ENCODE peak calls at places on chromosome 10, in four cellular contexts. G is IMR-90, Y is neuronal stem cell, W is H1. O is an unnamed sample.

GRCh38 chr10:114663631-114664030 is 5.6 kb upstream of the ABLIM1 start:
- DNase-seq in G (no peak), Y (no peak), W (no peak), O (peak; percentile 39)

GRCh38 chr10:598415-599170 is 90.9 kb downstream of the DIP2C start:
- DNase-seq in W (no peak), Y (no peak), G (peak; percentile 98), O (peak; percentile 46)

GRCh38 chr10:26464632-26465280 is 26.6 kb downstream of the APBB1IP start:
- DNase-seq in Y (no peak), G (no peak), W (no peak), O (no peak)

GRCh38 chr10:132728321-132728720 is 57.6 kb downstream of the NKX6-2 start:
- DNase-seq in G (no peak), W (no peak), Y (no peak), O (no peak)

GRCh38 chr10:94521276-94522250 is 24.0 kb upstream of the HELLS start:
- DNase-seq in W (no peak), G (no peak), Y (no peak), O (no peak)

GRCh38 chr10:47104786-47105385 is 193.7 kb downstream of the PTPN20 start:
- DNase-seq in G (peak; percentile 3), W (peak; percentile 6), Y (no peak), O (no peak)

GRCh38 chr10:113213041-113213440 is 263.0 kb downstream of the TCF7L2 start:
- DNase-seq in W (no peak), Y (no peak), G (no peak), O (no peak)

GRCh38 chr10:93954726-93955363 is 38.9 kb upstream of the PLCE1 start:
- DNase-seq in Y (no peak), W (no peak), G (peak; percentile 78), O (no peak)

GRCh38 chr10:77001186-77001585 is 636.4 kb downstream of the KCNMA1 start:
- DNase-seq in Y (no peak), W (no peak), G (no peak), O (no peak)

GRCh38 chr10:84634636-84635035 is 306.2 kb downstream of the CCSER2 start:
- DNase-seq in W (no peak), G (no peak), Y (no peak), O (no peak)

GRCh38 chr10:63539994-63540393 is 18.8 kb downstream of the REEP3 start:
- DNase-seq in Y (no peak), G (no peak), W (no peak), O (no peak)

GRCh38 chr10:76301950-76302349 is 870.5 kb downstream of the LRMDA start:
- DNase-seq in W (no peak), G (no peak), Y (no peak), O (no peak)

GRCh38 chr10:43953672-43954071 is 305.0 kb upstream of the ZNF32 start:
- DNase-seq in Y (no peak), W (no peak), G (no peak), O (no peak)

GRCh38 chr10:22534849-22535604 is 179.4 kb downstream of the PIP4K2A start:
- DNase-seq in W (no peak), G (peak; percentile 57), Y (no peak), O (no peak)

GRCh38 chr10:99431190-99431549 is 746 bp upstream of the GOT1 start:
- DNase-seq in Y (no peak), W (no peak), G (peak; percentile 41), O (peak; percentile 50)

GRCh38 chr10:127952918-127953317 is 46.0 kb downstream of the PTPRE start:
- DNase-seq in W (no peak), Y (no peak), G (no peak), O (no peak)

GRCh38 chr10:86258940-86259339 is 107.7 kb downstream of the GRID1 start:
- DNase-seq in G (no peak), W (peak; percentile 24), Y (no peak), O (peak; percentile 27)

GRCh38 chr10:85638797-85639196 is 727.8 kb downstream of the GRID1 start:
- DNase-seq in W (no peak), Y (no peak), G (no peak), O (no peak)

GRCh38 chr10:7035111-7035761 is 375.6 kb downstream of the SFMBT2 start:
- DNase-seq in G (no peak), W (no peak), Y (no peak), O (no peak)

GRCh38 chr10:87866575-87866974 is 3.1 kb downstream of the PTEN start:
- DNase-seq in G (no peak), W (no peak), Y (no peak), O (no peak)

GRCh38 chr10:1406976-1407945 is 330.1 kb downstream of the ADARB2 start:
- DNase-seq in Y (no peak), G (no peak), W (no peak), O (no peak)

GRCh38 chr10:51950371-51950995 is 251.1 kb upstream of the CSTF2T start:
- DNase-seq in G (no peak), W (no peak), Y (no peak), O (no peak)

GRCh38 chr10:18438356-18439126 is 212.8 kb downstream of the NSUN6 start:
- DNase-seq in W (no peak), Y (no peak), G (no peak), O (no peak)
- H3K23ac ChIP-seq in W (no peak overlapping the region), Y (no peak overlapping the region), G (no peak overlapping the region), O (no peak overlapping the region)

DNA sequence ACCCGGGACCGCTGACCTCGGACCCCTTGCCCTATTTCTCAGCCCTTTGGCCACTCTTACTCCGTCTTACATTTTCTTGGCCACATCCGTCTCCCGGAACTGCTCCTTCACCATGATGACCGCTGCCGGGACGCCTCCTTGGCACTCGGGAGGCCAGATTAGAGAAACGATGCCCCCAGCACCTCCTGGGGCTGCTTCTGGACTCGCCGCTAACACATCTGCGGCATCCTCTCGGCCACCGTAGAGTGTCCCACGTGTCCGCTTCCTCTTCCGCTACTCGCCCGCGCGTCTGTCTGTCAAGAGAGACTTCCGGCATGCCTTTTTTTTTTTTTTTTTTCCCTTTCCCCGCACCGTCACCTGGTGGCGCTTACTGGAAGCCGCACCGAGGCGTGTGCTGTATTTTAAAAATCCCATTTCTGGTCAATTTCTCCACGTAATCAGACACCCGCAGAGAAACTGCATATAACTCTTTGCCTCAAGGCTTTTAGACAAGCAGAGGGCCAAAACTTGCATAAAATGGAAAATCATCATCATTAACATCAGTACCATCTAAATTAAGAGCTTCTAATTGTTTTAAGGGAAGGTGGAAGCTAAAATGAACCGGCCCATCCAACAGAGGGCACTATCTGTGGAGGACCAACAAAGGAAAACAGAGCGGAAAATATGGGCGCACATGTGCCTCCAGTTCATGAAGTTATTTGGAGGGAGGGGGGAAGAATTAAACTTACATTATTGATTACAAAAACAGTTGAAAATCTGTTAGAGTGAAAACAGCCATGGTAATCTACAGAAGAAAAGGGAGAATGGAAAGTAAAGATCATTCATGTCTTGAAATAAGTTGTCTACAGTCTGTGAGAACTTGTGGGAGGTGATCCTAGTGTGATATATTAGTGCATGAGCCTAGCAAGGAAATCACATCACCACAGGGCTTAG is at the start of gene POLR3A:
- DNase-seq in G (peak; percentile 99), W (peak; percentile 91), Y (peak; percentile 90), O (peak; percentile 96)
- H4K91ac ChIP-seq in G (peak within 1 kb of the TSS; percentile 87), W (peak within 1 kb of the TSS; percentile 79), Y (no peak within 1 kb of the TSS), O (no peak within 1 kb of the TSS)

DNA sequence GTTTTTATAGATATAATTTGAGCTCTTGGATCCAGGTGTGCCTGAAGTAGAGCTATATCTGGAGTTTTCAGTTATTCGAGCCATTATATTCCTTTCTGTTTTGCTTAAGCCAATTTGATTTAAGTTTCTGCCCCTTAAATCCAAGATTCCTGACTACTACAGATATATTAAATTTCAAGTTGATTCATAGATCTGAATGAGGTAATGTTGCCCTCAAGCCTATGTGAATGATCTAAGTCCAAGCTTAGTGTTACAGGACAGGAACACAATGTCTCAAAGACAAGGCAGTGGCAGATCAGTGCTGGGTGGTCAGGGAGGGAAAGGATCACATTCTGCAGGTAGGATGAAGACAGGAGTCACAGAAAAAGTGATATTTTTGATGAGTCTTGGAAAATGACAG is 75.7 kb upstream of the CTBP2 start:
- DNase-seq in Y (no peak), G (no peak), W (no peak), O (no peak)
- H3K23ac ChIP-seq in Y (no peak overlapping the region), G (no peak overlapping the region), W (no peak overlapping the region), O (no peak overlapping the region)

GRCh38 chr10:4351723-4352565 is 474.1 kb upstream of the AKR1E2 start:
- DNase-seq in G (peak; percentile 43), W (no peak), Y (no peak), O (no peak)

GRCh38 chr10:4354382-4354812 is 471.6 kb upstream of the AKR1E2 start:
- DNase-seq in G (peak; percentile 36), W (no peak), Y (no peak), O (no peak)

GRCh38 chr10:4353964-4354363 is 472.0 kb upstream of the AKR1E2 start:
- DNase-seq in G (peak; percentile 72), Y (no peak), W (no peak), O (no peak)

GRCh38 chr10:4353059-4353655 is 472.9 kb upstream of the AKR1E2 start:
- DNase-seq in W (no peak), G (peak; percentile 72), Y (no peak), O (no peak)

DNA sequence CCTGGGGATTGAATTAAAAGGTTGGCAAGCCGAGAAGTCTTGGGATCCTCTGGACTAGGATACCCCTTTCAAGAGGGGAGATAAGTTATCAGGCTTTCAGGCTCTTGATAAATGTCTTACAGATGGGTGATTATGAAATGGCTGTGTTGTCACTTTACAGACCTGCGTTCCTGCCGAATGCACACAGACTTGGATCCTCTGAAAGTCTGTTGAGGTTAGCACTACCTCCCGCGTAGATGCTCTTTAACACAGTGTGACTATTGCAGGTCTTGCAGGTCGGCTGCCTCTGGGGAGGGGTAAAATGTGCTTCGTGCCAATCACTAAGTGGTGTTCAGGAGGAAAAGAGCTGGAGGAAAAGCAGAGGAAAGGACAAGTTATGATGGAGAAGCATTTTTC is 473.4 kb upstream of the AKR1E2 start:
- DNase-seq in Y (no peak), W (no peak), G (no peak), O (no peak)
- H4K91ac ChIP-seq in Y (no peak overlapping the region), W (no peak overlapping the region), G (peak overlapping the region; percentile 55), O (no peak overlapping the region)

DNA sequence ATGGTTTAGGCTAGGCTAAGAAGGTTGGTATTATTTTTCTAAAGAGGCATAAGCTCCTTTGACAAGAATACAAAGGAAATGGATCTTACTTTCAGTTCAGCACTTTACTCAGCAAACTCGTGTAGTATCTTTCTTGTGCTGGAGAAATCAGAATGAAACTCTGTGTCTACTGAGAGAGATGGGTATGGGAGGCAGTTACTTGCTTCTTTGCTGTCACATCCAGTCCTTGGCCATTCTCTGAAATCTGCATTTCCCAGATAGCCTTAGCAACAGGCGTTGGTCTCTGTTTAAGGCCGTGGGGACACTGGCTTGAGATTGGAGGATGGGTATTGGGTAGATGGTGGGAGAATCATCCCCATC is 180.5 kb downstream of the NRP1 start:
- DNase-seq in W (no peak), Y (no peak), G (no peak), O (no peak)
- H3K23ac ChIP-seq in W (no peak overlapping the region), Y (no peak overlapping the region), G (peak overlapping the region; percentile 7), O (no peak overlapping the region)

DNA sequence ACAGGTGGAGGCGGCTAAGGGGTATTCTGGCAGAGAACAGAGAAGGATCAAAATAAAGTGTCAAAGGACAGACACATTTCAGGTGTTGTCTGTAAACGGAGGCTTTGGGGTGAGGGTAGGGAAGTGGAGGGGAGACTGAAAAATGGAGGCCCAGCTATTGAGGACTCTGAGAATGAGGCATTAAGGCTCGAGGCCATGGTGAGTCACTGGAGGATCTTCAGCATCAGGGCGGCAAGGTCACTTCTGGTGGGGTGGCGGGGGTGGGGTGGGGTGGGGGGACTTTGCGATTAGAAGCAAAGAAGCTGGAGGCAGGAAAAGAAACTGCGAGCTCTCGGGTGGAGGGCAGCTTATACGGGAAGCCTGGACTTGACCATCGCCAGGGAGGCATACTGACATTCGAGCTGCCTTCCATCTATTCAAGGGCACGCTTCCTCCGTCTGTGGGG is 58.4 kb upstream of the PCGF5 start:
- DNase-seq in Y (no peak), G (peak; percentile 46), W (no peak), O (no peak)
- H4K91ac ChIP-seq in Y (no peak overlapping the region), G (peak overlapping the region; percentile 74), W (no peak overlapping the region), O (no peak overlapping the region)